ENCODE peak calls at places on chromosomes 4 and X, in eight cellular contexts. O is breast epithelium; I is small intestine; G is CD4-positive, CD25-positive, alpha-beta regulatory T cell; W is right atrium auricular region; J is lung; P is uterus; Z is effector memory CD4-positive, alpha-beta T cell. A is an unnamed sample.
A peak's percentile ranks its signal among the peaks of the same experiment; 100 is the strongest.

GRCh38 chr4:150769235-150769634 is 187.3 kb downstream of the MAB21L2 start:
- DNase-seq in Z (no peak), O (no peak), J (no peak), G (no peak), P (no peak), I (peak; percentile 86), W (no peak), A (no peak)

GRCh38 chrX:20372533-20372932 is 105.8 kb upstream of the RPS6KA3 start:
- DNase-seq in I (peak; percentile 16), P (no peak), O (no peak), W (no peak), Z (no peak), G (no peak), J (no peak), A (no peak)

GRCh38 chr4:181525641-181526040 is 717.6 kb upstream of the TENM3 start:
- DNase-seq in Z (no peak), J (no peak), O (no peak), W (no peak), P (no peak), G (no peak), I (no peak), A (no peak)

GRCh38 chrX:19799319-19800182 is 87.8 kb downstream of the SH3KBP1 start:
- DNase-seq in J (no peak), I (peak; percentile 19), W (no peak), Z (no peak), O (no peak), P (no peak), G (peak; percentile 82), A (no peak)

GRCh38 chr4:163536101-163536500 is 41.6 kb downstream of the TMA16 start:
- DNase-seq in Z (no peak), P (no peak), W (no peak), O (no peak), G (no peak), I (no peak), J (no peak), A (no peak)

GRCh38 chr4:4853921-4854648 is 5.4 kb upstream of the MSX1 start:
- DNase-seq in W (no peak), P (no peak), O (peak; percentile 27), G (no peak), J (no peak), I (no peak), Z (no peak), A (no peak)

GRCh38 chr4:139207873-139208403 is 30.9 kb upstream of the ELF2 start:
- DNase-seq in O (no peak), Z (no peak), W (no peak), J (no peak), G (no peak), I (no peak), P (peak; percentile 29), A (no peak)

GRCh38 chr4:17336524-17336941 is 175.4 kb downstream of the QDPR start:
- DNase-seq in P (peak; percentile 56), I (peak; percentile 56), Z (peak; percentile 63), O (no peak), G (peak; percentile 91), J (no peak), W (no peak), A (peak; percentile 52)

GRCh38 chrX:29746326-29746725 is 469.0 kb upstream of the MAGEB2 start:
- DNase-seq in I (no peak), P (no peak), O (no peak), W (no peak), J (no peak), Z (no peak), G (no peak), A (no peak)

GRCh38 chr4:139955600-139955999 is 198.4 kb downstream of the MAML3 start:
- DNase-seq in O (no peak), P (no peak), I (no peak), J (no peak), Z (no peak), G (no peak), W (no peak), A (no peak)

GRCh38 chrX:26851981-26852380 is 611.2 kb downstream of the PPP4R3C start:
- DNase-seq in I (no peak), G (no peak), J (no peak), Z (no peak), W (no peak), P (no peak), O (no peak), A (no peak)

GRCh38 chr4:664713-665231 is 9.3 kb downstream of the ATP5ME start:
- DNase-seq in Z (no peak), J (no peak), P (no peak), W (no peak), I (no peak), G (no peak), O (no peak), A (no peak)

GRCh38 chr4:6222761-6223292 is 22.5 kb upstream of the JAKMIP1 start:
- DNase-seq in W (no peak), O (peak; percentile 3), Z (no peak), J (no peak), P (no peak), G (peak; percentile 10), I (no peak), A (peak; percentile 3)

GRCh38 chr4:148980782-148981181 is 538.6 kb upstream of the NR3C2 start:
- DNase-seq in Z (no peak), P (no peak), W (no peak), O (no peak), G (no peak), J (no peak), I (no peak), A (no peak)

GRCh38 chrX:103310592-103311400 is at the start of gene BEX2:
- DNase-seq in Z (peak; percentile 76), G (peak; percentile 85), O (peak; percentile 76), J (peak; percentile 77), W (no peak), P (peak; percentile 80), I (peak; percentile 63), A (peak; percentile 92)

GRCh38 chrX:76109654-76110053 is 63.2 kb upstream of the PBDC1 start:
- DNase-seq in W (no peak), G (no peak), P (no peak), O (no peak), J (no peak), Z (no peak), I (no peak), A (no peak)

GRCh38 chrX:140762061-140762460 is 52.5 kb downstream of the LINC00632 start:
- DNase-seq in P (peak; percentile 21), I (peak; percentile 3), O (no peak), Z (no peak), W (peak; percentile 66), G (peak; percentile 50), J (peak; percentile 32), A (peak; percentile 67)

GRCh38 chr4:57132746-57133142 is 22.6 kb upstream of the IGFBP7 start:
- DNase-seq in O (no peak), P (no peak), J (no peak), G (no peak), I (no peak), Z (no peak), W (no peak), A (no peak)

GRCh38 chr4:6674500-6675149 is 19.1 kb upstream of the S100P start:
- DNase-seq in Z (peak; percentile 58), G (peak; percentile 89), I (peak; percentile 74), W (no peak), O (no peak), P (no peak), J (no peak), A (peak; percentile 27)

GRCh38 chrX:154549766-154550165 is 2.3 kb downstream of the IKBKG start:
- DNase-seq in Z (no peak), I (no peak), W (no peak), P (no peak), G (no peak), O (no peak), J (no peak), A (no peak)

GRCh38 chr4:108991929-108992328 is 229.1 kb upstream of the ETNPPL start:
- DNase-seq in I (no peak), Z (no peak), W (no peak), G (no peak), J (no peak), P (no peak), O (no peak), A (peak; percentile 86)

GRCh38 chr4:97374526-97374925 is 768.8 kb downstream of the STPG2 start:
- DNase-seq in I (no peak), P (no peak), Z (no peak), J (no peak), G (no peak), O (no peak), W (no peak), A (no peak)

GRCh38 chr4:41718907-41719306 is 29.6 kb downstream of the PHOX2B start:
- DNase-seq in J (no peak), G (no peak), P (no peak), O (no peak), I (no peak), Z (no peak), W (no peak), A (no peak)

GRCh38 chrX:15359701-15360100 is 24.4 kb upstream of the PIGA start:
- DNase-seq in J (no peak), P (no peak), O (no peak), G (no peak), I (no peak), Z (no peak), W (no peak), A (no peak)
- H3K27ac ChIP-seq in J (no peak overlapping the region), P (no peak overlapping the region), O (no peak overlapping the region), G (no peak overlapping the region), I (no peak overlapping the region), Z (no peak overlapping the region), W (no peak overlapping the region), A (no peak overlapping the region)

DNA sequence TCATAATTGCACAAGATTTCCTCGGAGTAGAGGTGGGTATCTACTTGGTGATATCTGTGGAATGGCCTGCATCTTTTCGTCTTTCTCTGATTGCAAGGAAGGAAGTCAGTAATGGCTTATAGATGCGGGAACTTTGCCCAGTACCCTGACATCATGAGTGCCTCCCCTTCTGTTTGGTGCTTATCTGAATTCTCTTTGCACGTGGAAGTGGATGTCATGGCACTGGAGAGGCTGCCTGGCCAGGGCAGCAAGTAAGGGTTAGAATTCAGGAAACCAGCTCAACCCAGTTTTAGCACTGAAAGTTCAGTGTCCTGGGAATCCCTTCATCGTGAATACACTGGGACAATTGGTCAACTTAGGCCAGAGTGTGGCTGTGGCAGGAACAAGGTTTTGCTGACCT is 83.5 kb upstream of the RAPGEF2 start:
- DNase-seq in P (no peak), G (no peak), I (no peak), Z (no peak), J (no peak), O (no peak), W (no peak), A (no peak)
- H3K4me1 ChIP-seq in P (no peaks in the 10 kb centered on the region), G (no peaks in the 10 kb centered on the region), I (no peaks in the 10 kb centered on the region), Z (no peaks in the 10 kb centered on the region), J (peaks cover 2% of the 10 kb centered on the region), O (no peaks in the 10 kb centered on the region), W (no peaks in the 10 kb centered on the region), A (peaks cover 11% of the 10 kb centered on the region)

GRCh38 chr4:186643501-186644315 is 79.9 kb downstream of the FAT1 start:
- DNase-seq in W (no peak), Z (no peak), I (peak; percentile 88), P (no peak), O (no peak), G (no peak), J (no peak), A (peak; percentile 76)
- H3K4me3 ChIP-seq in W (no peak overlapping the region), Z (no peak overlapping the region), I (no peak overlapping the region), P (no peak overlapping the region), O (no peak overlapping the region), G (no peak overlapping the region), J (no peak overlapping the region), A (no peak overlapping the region)

DNA sequence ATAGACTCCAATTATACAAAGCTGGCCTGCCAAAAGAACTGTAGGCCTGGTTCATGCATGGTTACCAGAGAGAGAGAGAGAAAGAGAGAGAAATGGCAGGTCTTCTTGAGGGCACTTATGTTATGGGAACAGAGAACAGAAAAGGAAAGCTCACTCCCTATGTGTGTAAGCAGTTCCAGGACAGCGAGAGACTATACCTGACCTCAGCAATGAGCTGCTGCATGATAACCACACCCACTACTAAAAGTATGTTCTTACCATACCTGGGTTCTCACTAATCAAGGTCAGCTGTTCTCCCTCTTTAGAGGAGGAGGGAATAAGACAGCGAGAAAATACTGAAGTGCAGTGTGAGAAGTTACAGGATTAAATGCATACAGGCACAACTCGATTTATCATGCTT is 583.3 kb downstream of the GBA3 start:
- DNase-seq in J (no peak), P (no peak), W (no peak), I (no peak), Z (no peak), G (no peak), O (no peak), A (no peak)
- H3K27ac ChIP-seq in J (no peak overlapping the region), P (no peak overlapping the region), W (no peak overlapping the region), I (no peak overlapping the region), Z (no peak overlapping the region), G (no peak overlapping the region), O (no peak overlapping the region), A (no peak overlapping the region)

A was measured in cardiac muscle cell.